ENCODE peak calls at places on chromosomes 2 and 18, in nine cellular contexts. O is cardiac fibroblast; D is iPS-NIHi11; S is stimulated activated CD4-positive, alpha-beta T cell treated with anti-CD3 and anti-CD28 coated beads, Interleukin-12 subunit alpha, Interleukin-12 subunit beta, amount 100 ng/mL, for 48 hours; C is SW 1271; G is GF-D8; Y is activated gamma-delta T cell; E is T-helper 2 cell; Z is OCI-M1. Q is an unnamed sample.

GRCh38 chr2:50392185-50392584 is 639.7 kb downstream of the NRXN1 start:
- DNase-seq in O (no peak), D (no peak), S (no peak), C (no peak), G (no peak), Y (no peak), E (no peak), Z (no peak), Q (no peak)

GRCh38 chr2:208222351-208222750 is 32.5 kb downstream of the IDH1 start:
- DNase-seq in O (no peak), D (no peak), S (no peak), C (no peak), G (no peak), Y (no peak), E (no peak), Z (no peak), Q (no peak)

GRCh38 chr2:166449439-166449838 is 44.6 kb downstream of the SCN7A start:
- DNase-seq in O (no peak), D (no peak), S (no peak), C (no peak), G (no peak), Y (no peak), E (no peak), Z (peak), Q (peak)

GRCh38 chr2:9629222-9630000 is 1.4 kb downstream of the YWHAQ start:
- DNase-seq in O (peak), D (no peak), S (no peak), C (no peak), G (no peak), Y (no peak), E (peak), Z (peak), Q (no peak)

GRCh38 chr2:117856415-117857210 is 42.1 kb downstream of the DDX18 start:
- DNase-seq in O (peak), D (no peak), S (no peak), C (peak), G (no peak), Y (no peak), E (no peak), Z (no peak), Q (no peak)

GRCh38 chr2:206708286-206708685 is 9.9 kb downstream of the DYTN start:
- DNase-seq in O (no peak), D (no peak), S (no peak), C (no peak), G (no peak), Y (no peak), E (no peak), Z (no peak), Q (no peak)

GRCh38 chr2:84846732-84847131 is 34.2 kb downstream of the TRABD2A start:
- DNase-seq in O (no peak), D (no peak), S (no peak), C (no peak), G (no peak), Y (no peak), E (peak), Z (no peak), Q (no peak)

GRCh38 chr2:162011718-162012564 is 62.1 kb downstream of the DPP4 start:
- DNase-seq in O (no peak), D (no peak), S (no peak), C (no peak), G (no peak), Y (no peak), E (peak), Z (no peak), Q (no peak)

GRCh38 chr2:43030551-43031025 is 195.8 kb downstream of the ZFP36L2 start:
- DNase-seq in O (no peak), D (no peak), S (no peak), C (no peak), G (no peak), Y (no peak), E (no peak), Z (no peak), Q (no peak)

GRCh38 chr2:69366-70344 is 23.4 kb upstream of the FAM110C start:
- DNase-seq in O (no peak), D (peak), S (no peak), C (no peak), G (no peak), Y (no peak), E (no peak), Z (peak), Q (no peak)

GRCh38 chr2:43067254-43068052 is 159.0 kb downstream of the ZFP36L2 start:
- DNase-seq in O (no peak), D (peak), S (no peak), C (no peak), G (no peak), Y (no peak), E (no peak), Z (no peak), Q (no peak)

GRCh38 chr2:85647823-85648526 is 20.0 kb downstream of the SFTPB start:
- DNase-seq in O (no peak), D (no peak), S (no peak), C (no peak), G (no peak), Y (no peak), E (no peak), Z (no peak), Q (peak)

GRCh38 chr2:206728277-206729199 is 10.3 kb upstream of the DYTN start:
- DNase-seq in O (peak), D (no peak), S (no peak), C (no peak), G (no peak), Y (no peak), E (no peak), Z (peak), Q (no peak)

GRCh38 chr2:60707750-60708371 is 48.2 kb upstream of the PAPOLG start:
- DNase-seq in O (peak), D (peak), S (no peak), C (peak), G (peak), Y (no peak), E (peak), Z (peak), Q (peak)

GRCh38 chr2:102591646-102592045 is 27.7 kb upstream of the SLC9A2 start:
- DNase-seq in O (no peak), D (no peak), S (no peak), C (no peak), G (no peak), Y (no peak), E (no peak), Z (no peak), Q (no peak)

GRCh38 chr2:130759906-130760753 is 4.8 kb downstream of the AMER3 start:
- DNase-seq in O (peak), D (no peak), S (no peak), C (no peak), G (no peak), Y (no peak), E (no peak), Z (no peak), Q (no peak)

GRCh38 chr2:26043862-26044736 is 10.2 kb downstream of the RAB10 start:
- DNase-seq in O (peak), D (no peak), S (no peak), C (no peak), G (no peak), Y (no peak), E (peak), Z (peak), Q (no peak)

GRCh38 chr2:181517685-181518301 is 60.6 kb downstream of the ITGA4 start:
- DNase-seq in O (peak), D (no peak), S (no peak), C (no peak), G (no peak), Y (no peak), E (peak), Z (no peak), Q (no peak)

GRCh38 chr18:62334110-62334509 is 9.0 kb downstream of the TNFRSF11A start:
- DNase-seq in O (peak), D (no peak), S (no peak), C (no peak), G (no peak), Y (no peak), E (no peak), Z (no peak), Q (no peak)

GRCh38 chr2:138496096-138496651 is 5.4 kb upstream of the SPOPL start:
- DNase-seq in O (no peak), D (no peak), S (no peak), C (no peak), G (no peak), Y (no peak), E (no peak), Z (no peak), Q (no peak)

GRCh38 chr2:88116669-88117432 is 11.0 kb downstream of the FABP1 start:
- DNase-seq in O (no peak), D (no peak), S (no peak), C (no peak), G (no peak), Y (no peak), E (no peak), Z (no peak), Q (no peak)

GRCh38 chr2:127514076-127514475 is 12.2 kb downstream of the IWS1 start:
- DNase-seq in O (no peak), D (no peak), S (no peak), C (no peak), G (no peak), Y (no peak), E (no peak), Z (no peak), Q (no peak)

GRCh38 chr18:62987035-62987830 is 271.9 kb downstream of the PHLPP1 start:
- DNase-seq in O (no peak), D (no peak), S (no peak), C (no peak), G (no peak), Y (no peak), E (no peak), Z (no peak), Q (no peak)

GRCh38 chr2:575728-576237 is 101.4 kb downstream of the TMEM18 start:
- DNase-seq in O (no peak), D (no peak), S (no peak), C (no peak), G (no peak), Y (no peak), E (no peak), Z (no peak), Q (no peak)

GRCh38 chr2:3712424-3712823 is 9.0 kb downstream of the DCDC2C start:
- DNase-seq in O (no peak), D (no peak), S (no peak), C (no peak), G (no peak), Y (no peak), E (no peak), Z (no peak), Q (no peak)

GRCh38 chr2:79191816-79192215 is 32.3 kb upstream of the REG3A start:
- DNase-seq in O (no peak), D (no peak), S (no peak), C (no peak), G (no peak), Y (no peak), E (no peak), Z (no peak), Q (no peak)

GRCh38 chr2:187050409-187050998 is 201.5 kb upstream of the ZSWIM2 start:
- DNase-seq in O (no peak), D (no peak), S (no peak), C (no peak), G (no peak), Y (no peak), E (no peak), Z (peak), Q (no peak)

GRCh38 chr2:8620611-8621382 is 61.1 kb upstream of the ID2 start:
- DNase-seq in O (peak), D (no peak), S (no peak), C (no peak), G (no peak), Y (no peak), E (no peak), Z (no peak), Q (no peak)

GRCh38 chr2:119760876-119761275 is 1.2 kb downstream of the PTPN4 start:
- DNase-seq in O (peak), D (no peak), S (no peak), C (no peak), G (no peak), Y (no peak), E (peak), Z (peak), Q (no peak)

GRCh38 chr2:132521321-132521720 is 104.7 kb downstream of the GPR39 start:
- DNase-seq in O (no peak), D (no peak), S (no peak), C (no peak), G (no peak), Y (no peak), E (no peak), Z (no peak), Q (no peak)

Q was measured in naive B cell.